ENCODE peak calls at places on chromosomes 7 and 10, in five cellular contexts. One of them, this sample, is unnamed.

GRCh38 chr10:126508535-126509040 is 120.3 kb upstream of the ADAM12 start:
- DNase-seq in tibial artery: no peak
- DNase-seq in fibroblast of the aortic adventitia: no peak
- DNase-seq in astrocyte: no peak
- DNase-seq in RWPE2: no peak
- DNase-seq in this sample: no peak

GRCh38 chr10:27369832-27370231 is 129.2 kb upstream of the ACBD5 start:
- DNase-seq in tibial artery: no peak
- DNase-seq in fibroblast of the aortic adventitia: peak
- DNase-seq in astrocyte: no peak
- DNase-seq in RWPE2: no peak
- DNase-seq in this sample: peak

GRCh38 chr10:123136221-123136805 is 543 bp downstream of the HMX3 start:
- DNase-seq in tibial artery: no peak
- DNase-seq in fibroblast of the aortic adventitia: no peak
- DNase-seq in astrocyte: no peak
- DNase-seq in RWPE2: no peak
- DNase-seq in this sample: no peak

GRCh38 chr10:81704596-81704995 is 170.4 kb upstream of the NRG3 start:
- DNase-seq in tibial artery: no peak
- DNase-seq in fibroblast of the aortic adventitia: no peak
- DNase-seq in astrocyte: no peak
- DNase-seq in RWPE2: no peak
- DNase-seq in this sample: no peak

GRCh38 chr10:108629843-108630242 is 1293.5 kb downstream of the XPNPEP1 start:
- DNase-seq in tibial artery: no peak
- DNase-seq in fibroblast of the aortic adventitia: peak
- DNase-seq in astrocyte: peak
- DNase-seq in RWPE2: no peak
- DNase-seq in this sample: peak

GRCh38 chr7:93055543-93056107 is 62.2 kb downstream of the SAMD9 start:
- DNase-seq in tibial artery: no peak
- DNase-seq in fibroblast of the aortic adventitia: peak
- DNase-seq in astrocyte: peak
- DNase-seq in RWPE2: no peak
- DNase-seq in this sample: peak

GRCh38 chr10:124120410-124121061 is 27.1 kb upstream of the CHST15 start:
- DNase-seq in tibial artery: no peak
- DNase-seq in fibroblast of the aortic adventitia: no peak
- DNase-seq in astrocyte: no peak
- DNase-seq in RWPE2: no peak
- DNase-seq in this sample: no peak

GRCh38 chr10:6875229-6875544 is 295.1 kb upstream of the PRKCQ start:
- DNase-seq in tibial artery: no peak
- DNase-seq in fibroblast of the aortic adventitia: no peak
- DNase-seq in astrocyte: no peak
- DNase-seq in RWPE2: no peak
- DNase-seq in this sample: no peak

GRCh38 chr7:2146676-2147472 is 85.9 kb downstream of the MAD1L1 start:
- DNase-seq in tibial artery: no peak
- DNase-seq in fibroblast of the aortic adventitia: no peak
- DNase-seq in astrocyte: no peak
- DNase-seq in RWPE2: no peak
- DNase-seq in this sample: no peak

GRCh38 chr10:22742678-22743077 is 28.3 kb upstream of the PIP4K2A start:
- DNase-seq in tibial artery: no peak
- DNase-seq in fibroblast of the aortic adventitia: no peak
- DNase-seq in astrocyte: no peak
- DNase-seq in RWPE2: no peak
- DNase-seq in this sample: no peak

GRCh38 chr7:91264083-91264923 is at the start of gene FZD1:
- DNase-seq in tibial artery: peak
- DNase-seq in fibroblast of the aortic adventitia: peak
- DNase-seq in astrocyte: peak
- DNase-seq in RWPE2: peak
- DNase-seq in this sample: peak

GRCh38 chr7:484365-485101 is 35.1 kb downstream of the PDGFA start:
- DNase-seq in tibial artery: peak
- DNase-seq in fibroblast of the aortic adventitia: no peak
- DNase-seq in astrocyte: no peak
- DNase-seq in RWPE2: peak
- DNase-seq in this sample: no peak

GRCh38 chr10:28480566-28480965 is 52.4 kb upstream of the WAC start:
- DNase-seq in tibial artery: no peak
- DNase-seq in fibroblast of the aortic adventitia: no peak
- DNase-seq in astrocyte: no peak
- DNase-seq in RWPE2: no peak
- DNase-seq in this sample: no peak

GRCh38 chr7:107700570-107700969 is 39.9 kb downstream of the SLC26A4 start:
- DNase-seq in tibial artery: no peak
- DNase-seq in fibroblast of the aortic adventitia: peak
- DNase-seq in astrocyte: no peak
- DNase-seq in RWPE2: no peak
- DNase-seq in this sample: peak

GRCh38 chr7:45598697-45599520 is 24.7 kb downstream of the ADCY1 start:
- DNase-seq in tibial artery: no peak
- DNase-seq in fibroblast of the aortic adventitia: no peak
- DNase-seq in astrocyte: no peak
- DNase-seq in RWPE2: peak
- DNase-seq in this sample: no peak

GRCh38 chr10:48931188-48931587 is 8.5 kb downstream of the LRRC18 start:
- DNase-seq in tibial artery: no peak
- DNase-seq in fibroblast of the aortic adventitia: no peak
- DNase-seq in astrocyte: no peak
- DNase-seq in RWPE2: no peak
- DNase-seq in this sample: no peak

GRCh38 chr7:81162234-81162633 is 243.4 kb upstream of the SEMA3C start:
- DNase-seq in tibial artery: no peak
- DNase-seq in fibroblast of the aortic adventitia: no peak
- DNase-seq in astrocyte: no peak
- DNase-seq in RWPE2: no peak
- DNase-seq in this sample: no peak

GRCh38 chr10:46014683-46015405 is 15.6 kb downstream of the NCOA4 start:
- DNase-seq in tibial artery: no peak
- DNase-seq in fibroblast of the aortic adventitia: no peak
- DNase-seq in astrocyte: peak
- DNase-seq in RWPE2: no peak
- DNase-seq in this sample: peak

GRCh38 chr7:87057210-87057609 is 2.2 kb downstream of the ELAPOR2 start:
- DNase-seq in tibial artery: no peak
- DNase-seq in fibroblast of the aortic adventitia: no peak
- DNase-seq in astrocyte: no peak
- DNase-seq in RWPE2: no peak
- DNase-seq in this sample: no peak

GRCh38 chr10:23413629-23414089 is 25.2 kb upstream of the OTUD1 start:
- DNase-seq in tibial artery: no peak
- DNase-seq in fibroblast of the aortic adventitia: no peak
- DNase-seq in astrocyte: no peak
- DNase-seq in RWPE2: no peak
- DNase-seq in this sample: no peak

GRCh38 chr7:131692131-131692960 is 135.9 kb upstream of the PODXL start:
- DNase-seq in tibial artery: no peak
- DNase-seq in fibroblast of the aortic adventitia: peak
- DNase-seq in astrocyte: peak
- DNase-seq in RWPE2: no peak
- DNase-seq in this sample: peak

GRCh38 chr7:130281227-130281626 is 11.7 kb upstream of the CPA4 start:
- DNase-seq in tibial artery: no peak
- DNase-seq in fibroblast of the aortic adventitia: peak
- DNase-seq in astrocyte: peak
- DNase-seq in RWPE2: no peak
- DNase-seq in this sample: peak

GRCh38 chr10:121797490-121797889 is 130.3 kb downstream of the ATE1 start:
- DNase-seq in tibial artery: no peak
- DNase-seq in fibroblast of the aortic adventitia: no peak
- DNase-seq in astrocyte: no peak
- DNase-seq in RWPE2: no peak
- DNase-seq in this sample: no peak

GRCh38 chr10:12703813-12704212 is 297.7 kb downstream of the CCDC3 start:
- DNase-seq in tibial artery: no peak
- DNase-seq in fibroblast of the aortic adventitia: peak
- DNase-seq in astrocyte: peak
- DNase-seq in RWPE2: no peak
- DNase-seq in this sample: peak

GRCh38 chr7:27866256-27866655 is 126.3 kb downstream of the TAX1BP1 start:
- DNase-seq in tibial artery: no peak
- DNase-seq in fibroblast of the aortic adventitia: no peak
- DNase-seq in astrocyte: no peak
- DNase-seq in RWPE2: no peak
- DNase-seq in this sample: no peak

GRCh38 chr10:117168135-117168674 is 29.1 kb upstream of the KCNK18 start:
- DNase-seq in tibial artery: peak
- DNase-seq in fibroblast of the aortic adventitia: no peak
- DNase-seq in astrocyte: peak
- DNase-seq in RWPE2: no peak
- DNase-seq in this sample: peak

GRCh38 chr10:127578628-127579305 is 29.7 kb downstream of the NPS start:
- DNase-seq in tibial artery: no peak
- DNase-seq in fibroblast of the aortic adventitia: no peak
- DNase-seq in astrocyte: no peak
- DNase-seq in RWPE2: no peak
- DNase-seq in this sample: no peak

GRCh38 chr7:146701166-146701565 is 584.6 kb downstream of the CNTNAP2 start:
- DNase-seq in tibial artery: no peak
- DNase-seq in fibroblast of the aortic adventitia: no peak
- DNase-seq in astrocyte: no peak
- DNase-seq in RWPE2: no peak
- DNase-seq in this sample: no peak

GRCh38 chr7:95470452-95470851 is 15.3 kb upstream of the ASB4 start:
- DNase-seq in tibial artery: no peak
- DNase-seq in fibroblast of the aortic adventitia: no peak
- DNase-seq in astrocyte: peak
- DNase-seq in RWPE2: no peak
- DNase-seq in this sample: no peak

GRCh38 chr10:102408728-102409603 is 9.6 kb downstream of the PSD start:
- DNase-seq in tibial artery: no peak
- DNase-seq in fibroblast of the aortic adventitia: no peak
- DNase-seq in astrocyte: no peak
- DNase-seq in RWPE2: peak
- DNase-seq in this sample: no peak

GRCh38 chr10:7546365-7546967 is 120.3 kb downstream of the ITIH5 start:
- DNase-seq in tibial artery: no peak
- DNase-seq in fibroblast of the aortic adventitia: no peak
- DNase-seq in astrocyte: no peak
- DNase-seq in RWPE2: no peak
- DNase-seq in this sample: peak

DNA sequence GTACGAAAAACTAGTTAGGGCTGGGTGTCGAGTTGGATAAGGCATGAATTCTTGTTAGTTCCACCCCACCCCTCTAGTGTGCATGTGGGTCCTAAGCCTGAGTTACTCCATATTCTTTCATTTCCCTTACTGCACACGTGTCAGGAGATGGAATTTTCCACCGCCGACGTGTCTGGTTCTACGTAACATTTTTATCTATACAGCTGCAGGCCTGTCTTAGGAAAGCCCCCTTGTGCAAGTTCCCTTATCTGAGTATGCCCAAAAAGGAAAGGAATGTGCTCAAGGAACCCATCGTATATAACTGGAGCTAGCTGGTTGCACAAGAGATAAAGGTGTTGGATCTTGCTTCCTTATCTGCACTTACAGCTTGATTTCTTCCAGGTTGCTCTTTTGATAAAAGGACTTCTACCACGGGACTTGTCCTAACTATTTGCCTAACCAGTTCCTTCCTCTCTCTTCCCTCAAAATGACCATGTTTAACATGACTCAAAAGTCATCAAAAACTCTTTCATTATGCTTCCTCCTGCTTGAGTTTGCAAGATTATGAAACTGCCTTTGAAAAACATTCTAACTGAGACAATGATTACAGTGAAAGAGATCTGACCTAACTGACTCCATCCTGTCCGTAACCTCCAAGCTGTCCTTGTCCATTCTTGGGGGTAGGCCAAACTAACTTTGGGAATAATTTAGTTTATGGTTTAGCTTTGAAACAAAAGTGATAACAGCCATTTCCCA is 181.4 kb downstream of the AKR1D1 start:
- DNase-seq in tibial artery: no peak
- DNase-seq in fibroblast of the aortic adventitia: peak
- DNase-seq in astrocyte: peak
- DNase-seq in RWPE2: no peak
- DNase-seq in this sample: no peak
- H3K4me3 ChIP-seq in tibial artery: no peak
- H3K4me3 ChIP-seq in fibroblast of the aortic adventitia: no peak
- H3K4me3 ChIP-seq in astrocyte: no peak
- H3K4me3 ChIP-seq in RWPE2: no peak
- H3K4me3 ChIP-seq in this sample: no peak

GRCh38 chr7:5827755-5828154 is 46.3 kb upstream of the RNF216 start:
- DNase-seq in tibial artery: no peak
- DNase-seq in fibroblast of the aortic adventitia: peak
- DNase-seq in astrocyte: no peak
- DNase-seq in RWPE2: no peak
- DNase-seq in this sample: no peak
- TF ChIP-seq CTCF in tibial artery: peak
- TF ChIP-seq CTCF in fibroblast of the aortic adventitia: peak
- TF ChIP-seq CTCF in astrocyte: peak
- TF ChIP-seq CTCF in RWPE2: peak
- TF ChIP-seq CTCF in this sample: peak

DNA sequence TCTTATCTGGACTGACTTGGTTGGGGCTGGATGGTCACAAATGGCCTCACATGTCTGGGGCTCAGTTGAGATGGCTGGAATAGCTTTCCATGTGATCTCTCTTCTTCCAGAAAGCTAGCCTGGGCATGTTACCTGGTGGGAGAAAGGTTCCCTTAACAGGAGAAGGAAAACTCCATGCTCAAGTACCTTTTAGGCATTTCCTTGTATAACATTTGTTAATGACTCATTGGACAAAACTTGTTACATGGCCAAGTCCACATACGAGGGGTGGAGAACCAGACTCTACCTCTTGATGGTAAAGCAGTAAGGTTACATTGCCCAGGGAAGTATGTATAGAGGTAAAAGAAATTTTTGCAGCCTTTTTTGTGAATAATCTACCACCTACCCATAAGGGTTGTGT is 826.4 kb downstream of the LRMDA start:
- DNase-seq in tibial artery: no peak
- DNase-seq in fibroblast of the aortic adventitia: no peak
- DNase-seq in astrocyte: peak
- DNase-seq in RWPE2: no peak
- DNase-seq in this sample: no peak
- H3K4me3 ChIP-seq in tibial artery: no peak
- H3K4me3 ChIP-seq in fibroblast of the aortic adventitia: no peak
- H3K4me3 ChIP-seq in astrocyte: no peak
- H3K4me3 ChIP-seq in RWPE2: no peak
- H3K4me3 ChIP-seq in this sample: no peak

DNA sequence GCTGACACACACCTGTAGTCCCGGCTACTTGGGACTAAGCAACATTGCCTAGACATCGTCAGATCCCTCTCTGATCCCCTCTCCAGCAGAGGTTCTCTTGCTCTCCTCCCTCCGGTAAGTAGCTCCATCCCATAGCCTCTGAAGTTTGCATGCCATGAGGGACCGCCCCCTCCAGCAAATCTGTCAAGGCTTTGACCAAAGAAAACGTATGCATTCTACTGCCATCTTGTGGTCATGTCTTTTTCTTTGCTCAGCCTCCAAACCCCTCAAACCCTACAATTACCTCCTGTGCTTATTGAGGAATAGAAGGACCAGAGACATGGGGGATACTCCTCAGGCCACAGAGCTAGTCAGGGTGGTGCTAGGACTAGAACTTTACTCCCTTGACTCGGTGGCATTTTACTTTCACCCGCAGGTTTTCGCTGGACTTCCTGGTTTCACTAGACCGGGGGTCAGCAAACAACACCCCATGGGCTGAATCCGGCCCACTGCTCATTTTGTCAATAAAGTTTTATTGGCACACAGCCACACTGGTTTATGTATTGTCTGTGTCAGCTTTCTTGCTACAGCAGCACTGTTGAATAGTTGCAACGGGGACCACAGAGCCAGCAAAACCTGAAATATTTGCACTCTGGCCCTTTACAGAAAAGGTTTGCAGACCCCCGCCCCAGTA is 202.6 kb upstream of the FOXK1 start:
- DNase-seq in tibial artery: no peak
- DNase-seq in fibroblast of the aortic adventitia: no peak
- DNase-seq in astrocyte: peak
- DNase-seq in RWPE2: no peak
- DNase-seq in this sample: no peak
- TF ChIP-seq CTCF in tibial artery: no peak
- TF ChIP-seq CTCF in fibroblast of the aortic adventitia: no peak
- TF ChIP-seq CTCF in astrocyte: peak
- TF ChIP-seq CTCF in RWPE2: peak
- TF ChIP-seq CTCF in this sample: no peak

This sample was measured in AG10803.